ENCODE peak calls at places on chromosome 11, in five cellular contexts. G is trophoblast cell, Q is neuronal stem cell, J is H9, D is H1. P is an unnamed sample.

GRCh38 chr11:72779495-72780128 is 14.2 kb downstream of the STARD10 start:
- DNase-seq in G (no peak), Q (no peak), J (no peak), D (no peak), P (no peak)

GRCh38 chr11:17747131-17747955 is 12.8 kb downstream of the KCNC1 start:
- DNase-seq in G (no peak), Q (no peak), J (no peak), D (no peak), P (no peak)

GRCh38 chr11:21912280-21912679 is 280.6 kb upstream of the ANO5 start:
- DNase-seq in G (no peak), Q (no peak), J (no peak), D (no peak), P (no peak)

GRCh38 chr11:86955111-86955673 is at the start of gene FZD4:
- DNase-seq in G (peak), Q (peak), J (peak), D (peak), P (peak)

GRCh38 chr11:40647290-40647689 is 812.2 kb downstream of the LRRC4C start:
- DNase-seq in G (no peak), Q (no peak), J (no peak), D (no peak), P (no peak)

GRCh38 chr11:43282607-43283440 is 29.0 kb upstream of the API5 start:
- DNase-seq in G (peak), Q (peak), J (peak), D (peak), P (peak)

GRCh38 chr11:42066113-42066512 is 606.7 kb upstream of the LRRC4C start:
- DNase-seq in G (no peak), Q (no peak), J (peak), D (no peak), P (no peak)

GRCh38 chr11:43963221-43963620 is 20.8 kb downstream of the C11orf96 start:
- DNase-seq in G (no peak), Q (no peak), J (no peak), D (no peak), P (no peak)

GRCh38 chr11:18987454-18988231 is 48.4 kb upstream of the MRGPRX1 start:
- DNase-seq in G (peak), Q (no peak), J (no peak), D (no peak), P (no peak)

GRCh38 chr11:16815047-16815767 is 76.8 kb downstream of the C11orf58 start:
- DNase-seq in G (no peak), Q (no peak), J (no peak), D (no peak), P (no peak)

GRCh38 chr11:88950975-88951374 is 114.8 kb downstream of the GRM5 start:
- DNase-seq in G (no peak), Q (no peak), J (no peak), D (no peak), P (no peak)

DNA sequence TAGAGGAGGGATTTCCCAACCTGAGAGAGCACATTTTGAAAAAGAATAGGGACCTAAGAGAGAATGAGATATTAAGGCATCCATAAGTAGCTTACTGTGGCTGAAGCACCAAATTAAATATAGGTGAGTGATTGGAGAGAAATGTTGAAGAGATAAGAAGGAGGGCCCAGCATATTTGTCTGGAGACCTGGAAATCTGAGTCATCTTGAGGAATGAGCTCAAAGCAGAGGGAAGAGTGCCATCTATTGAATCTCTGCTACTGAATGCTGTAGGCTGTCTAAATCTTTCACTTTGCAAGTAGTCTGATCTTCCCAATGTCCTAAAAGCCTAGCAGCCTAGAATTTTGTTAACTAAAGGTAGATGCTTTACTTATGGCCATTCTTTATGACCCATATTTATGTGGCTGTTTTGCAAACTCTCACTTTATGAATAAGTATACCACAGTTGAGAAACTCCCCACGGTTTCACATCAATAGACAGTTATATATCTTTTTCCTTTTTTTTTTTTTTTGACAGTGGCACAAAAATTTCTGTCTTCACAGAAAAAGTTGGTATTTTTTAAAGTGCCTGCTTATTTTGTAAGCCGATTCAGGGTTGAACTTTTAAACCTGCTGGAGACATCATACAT is 2093.5 kb downstream of the LRRC4C start:
- DNase-seq in G (peak), Q (peak), J (no peak), D (no peak), P (peak)
- H2BK12ac ChIP-seq in G (no peak), Q (no peak), J (no peak), D (no peak), P (no peak)

GRCh38 chr11:45089845-45090499 is 56.5 kb upstream of the PRDM11 start:
- DNase-seq in G (no peak), Q (no peak), J (peak), D (no peak), P (peak)
- H2BK12ac ChIP-seq in G (no peak), Q (no peak), J (no peak), D (no peak), P (peak)

DNA sequence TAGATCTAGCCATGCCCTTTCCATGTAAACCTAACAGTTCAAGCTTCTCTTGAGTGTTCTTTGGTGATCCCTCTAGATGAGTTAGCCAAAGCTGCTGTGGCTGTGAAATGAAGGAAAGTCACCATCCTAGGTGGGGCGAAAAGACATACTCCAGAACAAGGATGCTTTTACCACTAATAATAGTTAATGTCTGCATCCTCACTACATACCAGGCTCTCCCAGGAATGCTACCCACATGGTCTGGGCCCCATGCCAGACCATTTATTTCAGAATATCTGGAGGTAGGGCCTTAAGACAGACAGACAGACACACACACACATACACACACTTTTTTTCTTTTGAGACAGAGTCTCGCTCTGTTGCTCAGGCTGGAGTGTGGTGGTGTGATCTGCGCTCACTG is 14.7 kb downstream of the ABTB2 start:
- DNase-seq in G (peak), Q (no peak), J (no peak), D (no peak), P (peak)
- H2BK12ac ChIP-seq in G (no peak), Q (no peak), J (no peak), D (no peak), P (no peak)

GRCh38 chr11:93700830-93701229 is 39.3 kb downstream of the CEP295 start:
- DNase-seq in G (no peak), Q (no peak), J (no peak), D (no peak), P (no peak)
- H2BK12ac ChIP-seq in G (no peak), Q (no peak), J (no peak), D (no peak), P (no peak)

GRCh38 chr11:12800032-12800671 is 125.9 kb downstream of the TEAD1 start:
- DNase-seq in G (peak), Q (no peak), J (no peak), D (no peak), P (peak)

GRCh38 chr11:12802418-12803085 is 128.3 kb downstream of the TEAD1 start:
- DNase-seq in G (peak), Q (peak), J (no peak), D (no peak), P (peak)

GRCh38 chr11:12799373-12799835 is 125.2 kb downstream of the TEAD1 start:
- DNase-seq in G (peak), Q (no peak), J (no peak), D (no peak), P (no peak)

GRCh38 chr11:12803086-12803826 is 129.0 kb downstream of the TEAD1 start:
- DNase-seq in G (peak), Q (peak), J (no peak), D (no peak), P (peak)

GRCh38 chr11:12801976-12802375 is 127.8 kb downstream of the TEAD1 start:
- DNase-seq in G (peak), Q (no peak), J (no peak), D (no peak), P (no peak)
- H2BK12ac ChIP-seq in G (no peak), Q (no peak), J (no peak), D (no peak), P (no peak)

GRCh38 chr11:121450424-121450823 is 1.7 kb upstream of the SORL1 start:
- DNase-seq in G (no peak), Q (no peak), J (no peak), D (no peak), P (no peak)

GRCh38 chr11:121453589-121454299 is 977 bp upstream of the SORL1-AS1 start:
- DNase-seq in G (no peak), Q (no peak), J (no peak), D (no peak), P (no peak)

GRCh38 chr11:121451178-121451981 is 734 bp upstream of the SORL1 start:
- DNase-seq in G (no peak), Q (no peak), J (no peak), D (no peak), P (no peak)

GRCh38 chr11:121451982-121452608 is at the start of gene SORL1:
- DNase-seq in G (peak), Q (peak), J (peak), D (peak), P (peak)

GRCh38 chr11:121452609-121453150 is at the start of gene SORL1-AS1:
- DNase-seq in G (peak), Q (no peak), J (no peak), D (no peak), P (peak)
- H2BK12ac ChIP-seq in G (peak), Q (no peak), J (no peak), D (peak), P (peak)

P was measured in mesenchymal stem cell.